ENCODE peak calls at places on chromosomes 1 and 21, in four cellular contexts. H is dorsolateral prefrontal cortex, O is GM12865, L is stomach. E is an unnamed sample.

GRCh38 chr1:93813076-93813475 is 65.9 kb downstream of the DNTTIP2 start:
- DNase-seq in O (no peak), L (no peak), H (no peak), E (no peak)

GRCh38 chr1:162942903-162943567 is 82.1 kb upstream of the CCDC190 start:
- DNase-seq in O (no peak), L (no peak), H (no peak), E (no peak)

GRCh38 chr1:61271412-61271789 is 189.0 kb downstream of the NFIA start:
- DNase-seq in L (no peak), O (no peak), H (no peak), E (no peak)

GRCh38 chr1:113976609-113977278 is 2.5 kb upstream of the OLFML3 start:
- DNase-seq in L (no peak), H (no peak), O (no peak), E (peak; percentile 36)

GRCh38 chr1:231407537-231408396 is 14.3 kb downstream of the EGLN1 start:
- DNase-seq in H (no peak), L (no peak), O (no peak), E (no peak)

GRCh38 chr1:220880726-220881506 is 1.7 kb downstream of the HLX start:
- DNase-seq in O (no peak), H (no peak), L (peak; percentile 52), E (no peak)

GRCh38 chr1:228311091-228311490 is 95.5 kb downstream of the TRIM11 start:
- DNase-seq in L (no peak), O (no peak), H (no peak), E (no peak)

GRCh38 chr1:28341591-28341990 is 12.8 kb downstream of the MED18 start:
- DNase-seq in O (no peak), H (no peak), L (no peak), E (no peak)

GRCh38 chr1:197180252-197180878 is 33.9 kb upstream of the ASPM start:
- DNase-seq in O (peak; percentile 47), H (no peak), L (no peak), E (peak; percentile 69)

GRCh38 chr1:162701286-162701685 is 69.0 kb downstream of the DDR2 start:
- DNase-seq in O (peak; percentile 47), L (no peak), H (no peak), E (no peak)

GRCh38 chr1:75134939-75135828 is 996 bp downstream of the LHX8 start:
- DNase-seq in O (no peak), L (no peak), H (no peak), E (no peak)

GRCh38 chr1:89198500-89199072 is at the start of gene GBP4:
- DNase-seq in H (no peak), L (peak; percentile 42), O (peak; percentile 84), E (peak; percentile 24)

GRCh38 chr1:6427445-6428390 is 3.1 kb downstream of the ESPN start:
- DNase-seq in O (no peak), H (no peak), L (peak; percentile 83), E (no peak)

GRCh38 chr21:32578107-32578691 is 7.1 kb downstream of the TCP10L start:
- DNase-seq in H (no peak), L (no peak), O (no peak), E (no peak)

GRCh38 chr1:174839211-174839610 is 160.5 kb upstream of the CACYBP start:
- DNase-seq in H (no peak), O (no peak), L (no peak), E (no peak)